ENCODE peak calls at places on chromosome 1, in ten cellular contexts. R is fibroblast of mammary gland, C is heart left ventricle, A is OCI-LY7, S is upper lobe of right lung, P is fibroblast of pulmonary artery, W is PC-3, K is Caco-2, O is WERI-Rb-1, Y is pancreas. F is an unnamed sample.

GRCh38 chr1:77279929-77280328 is 1.9 kb upstream of the AK5 start:
- DNase-seq in K (no peak), P (no peak), W (no peak), R (no peak), O (no peak), S (no peak), C (no peak), A (peak; percentile 38), Y (no peak), F (no peak)

GRCh38 chr1:235940282-235940681 is 73.6 kb upstream of the LYST start:
- DNase-seq in S (no peak), Y (no peak), O (no peak), C (no peak), A (no peak), K (no peak), W (no peak), R (no peak), P (no peak), F (no peak)

GRCh38 chr1:40661678-40662077 is 3.8 kb downstream of the RIMS3 start:
- DNase-seq in P (no peak), A (no peak), S (no peak), C (no peak), R (no peak), K (no peak), O (no peak), Y (no peak), W (no peak), F (no peak)

GRCh38 chr1:15033264-15033663 is 120.3 kb upstream of the TMEM51 start:
- DNase-seq in R (peak; percentile 20), K (no peak), O (no peak), P (peak; percentile 61), A (no peak), Y (no peak), C (no peak), W (peak; percentile 54), S (no peak), F (peak; percentile 37)

GRCh38 chr1:203120325-203121138 is 7.0 kb upstream of the ADORA1 start:
- DNase-seq in P (no peak), A (no peak), R (no peak), C (no peak), O (peak; percentile 63), S (no peak), K (no peak), W (no peak), Y (no peak), F (no peak)

GRCh38 chr1:38896169-38896568 is 14.8 kb upstream of the GJA9 start:
- DNase-seq in S (no peak), W (no peak), R (no peak), P (no peak), C (no peak), O (no peak), K (no peak), A (no peak), Y (no peak), F (no peak)

GRCh38 chr1:64655861-64656260 is 89.0 kb upstream of the RAVER2 start:
- DNase-seq in R (no peak), C (no peak), Y (no peak), A (no peak), P (no peak), W (no peak), O (no peak), K (no peak), S (no peak), F (no peak)

GRCh38 chr1:217275617-217276398 is 355.1 kb downstream of the GPATCH2 start:
- DNase-seq in S (no peak), A (no peak), Y (no peak), R (peak; percentile 90), W (peak; percentile 96), K (no peak), O (no peak), C (no peak), P (peak; percentile 80), F (peak; percentile 74)

GRCh38 chr1:46747683-46748288 is 28.9 kb upstream of the EFCAB14 start:
- DNase-seq in A (peak; percentile 6), P (peak; percentile 62), C (peak; percentile 48), K (peak; percentile 66), S (no peak), R (peak; percentile 49), O (peak; percentile 85), W (peak; percentile 78), Y (no peak), F (peak; percentile 32)

GRCh38 chr1:147565189-147565980 is 24.1 kb downstream of the BCL9 start:
- DNase-seq in W (no peak), P (no peak), C (no peak), S (no peak), R (no peak), O (no peak), Y (no peak), K (no peak), A (no peak), F (no peak)

GRCh38 chr1:147569587-147570241 is 28.4 kb downstream of the BCL9 start:
- DNase-seq in R (no peak), P (no peak), C (no peak), S (no peak), A (no peak), Y (no peak), O (no peak), K (no peak), W (no peak), F (no peak)

GRCh38 chr1:147570907-147571306 is 29.6 kb downstream of the BCL9 start:
- DNase-seq in W (no peak), O (no peak), R (no peak), K (no peak), C (no peak), A (no peak), Y (no peak), P (no peak), S (no peak), F (no peak)

GRCh38 chr1:147567594-147568381 is 26.5 kb downstream of the BCL9 start:
- DNase-seq in P (no peak), K (no peak), Y (peak; percentile 25), C (no peak), A (no peak), R (no peak), S (no peak), W (no peak), O (peak; percentile 39), F (no peak)

GRCh38 chr1:147568551-147568950 is 27.2 kb downstream of the BCL9 start:
- DNase-seq in W (no peak), Y (no peak), R (no peak), A (no peak), P (no peak), C (no peak), S (no peak), K (no peak), O (no peak), F (no peak)
- H3K4me3 ChIP-seq in W (no peak overlapping the region), Y (no peak overlapping the region), R (no peak overlapping the region), A (no peak overlapping the region), P (no peak overlapping the region), C (no peak overlapping the region), S (no peak overlapping the region), K (no peak overlapping the region), O (no peak overlapping the region), F (no peak overlapping the region)

GRCh38 chr1:240906477-240906876 is 294.5 kb upstream of the GREM2 start:
- DNase-seq in S (no peak), O (no peak), C (no peak), P (peak; percentile 0), K (no peak), W (no peak), R (no peak), Y (no peak), A (peak; percentile 39), F (peak; percentile 10)
- TF ChIP-seq CTCF in S (no peak), O (no peak), C (no peak), P (no peak), K (no peak), W (no peak), R (no peak), Y (no peak), A (no peak), F (no peak)

GRCh38 chr1:201456499-201457309 is 12.3 kb downstream of the PHLDA3 start:
- DNase-seq in R (peak; percentile 98), K (peak; percentile 7), C (peak; percentile 78), S (peak; percentile 76), O (no peak), P (peak; percentile 97), W (peak; percentile 97), A (peak; percentile 21), Y (no peak), F (peak; percentile 92)
- H3K4me3 ChIP-seq in R (no peak overlapping the region), K (no peak overlapping the region), C (no peak overlapping the region), S (no peak overlapping the region), O (no peak overlapping the region), P (no peak overlapping the region), W (no peak overlapping the region), A (no peak overlapping the region), Y (no peak overlapping the region), F (no peak overlapping the region)

GRCh38 chr1:23823767-23824166 is 1.5 kb downstream of the HMGCL start:
- DNase-seq in R (no peak), Y (no peak), A (no peak), S (no peak), O (no peak), W (no peak), C (no peak), P (no peak), K (no peak), F (no peak)
- TF ChIP-seq CTCF in R (no peak), Y (no peak), A (no peak), S (no peak), O (no peak), W (no peak), C (no peak), P (no peak), K (no peak), F (no peak)

GRCh38 chr1:159012495-159012894 is 2.8 kb downstream of the IFI16 start:
- DNase-seq in A (peak; percentile 91), R (peak; percentile 49), W (no peak), S (no peak), Y (no peak), K (no peak), C (no peak), O (no peak), P (no peak), F (peak; percentile 14)
- H3K4me3 ChIP-seq in A (peak overlapping the region; percentile 88), R (peak overlapping the region; percentile 94), W (no peak overlapping the region), S (peak overlapping the region; percentile 72), Y (peak overlapping the region; percentile 36), K (no peak overlapping the region), C (peak overlapping the region; percentile 56), O (no peak overlapping the region), P (peak overlapping the region; percentile 72), F (peak overlapping the region; percentile 26)

DNA sequence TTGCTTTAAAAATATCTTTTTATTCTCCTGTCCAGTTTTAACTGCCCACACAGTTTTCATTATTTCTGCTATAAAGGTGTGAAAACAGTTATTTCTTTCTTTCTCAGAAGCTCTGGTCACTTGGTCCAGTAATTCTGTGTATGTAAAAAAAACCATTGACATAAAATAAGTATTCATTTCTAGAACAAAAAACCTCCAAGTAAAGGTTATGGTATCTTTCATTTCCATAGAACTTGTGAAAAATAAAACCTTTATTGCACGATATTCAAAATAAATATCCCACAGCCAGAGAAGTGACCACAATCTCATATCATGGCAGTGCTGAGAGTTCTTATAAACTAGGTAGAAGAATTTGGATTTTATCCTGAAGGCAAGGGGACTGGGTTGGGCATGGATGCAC is 96.9 kb upstream of the TNFSF4 start:
- DNase-seq in W (no peak), R (no peak), C (no peak), S (no peak), A (no peak), P (no peak), Y (no peak), O (no peak), K (no peak), F (no peak)
- TF ChIP-seq CTCF in W (no peak), R (no peak), C (no peak), S (no peak), A (no peak), P (no peak), Y (no peak), O (no peak), K (no peak), F (no peak)